ENCODE peak calls at places on chromosomes 4 and X, in four cellular contexts. One of them, this sample, is unnamed.

GRCh38 chr4:86816463-86817107 is 32.6 kb downstream of the SLC10A6 start:
- DNase-seq in Peyer's patch: no peak
- DNase-seq in right lobe of liver: no peak
- DNase-seq in body of pancreas: no peak
- DNase-seq in this sample: no peak

GRCh38 chr4:153611679-153612078 is 72.4 kb upstream of the TLR2 start:
- DNase-seq in Peyer's patch: no peak
- DNase-seq in right lobe of liver: no peak
- DNase-seq in body of pancreas: no peak
- DNase-seq in this sample: no peak

GRCh38 chrX:112513154-112513553 is 166.6 kb downstream of the LHFPL1 start:
- DNase-seq in Peyer's patch: no peak
- DNase-seq in right lobe of liver: peak
- DNase-seq in body of pancreas: no peak
- DNase-seq in this sample: no peak

GRCh38 chrX:120517936-120518335 is 42.8 kb downstream of the CUL4B start:
- DNase-seq in Peyer's patch: no peak
- DNase-seq in right lobe of liver: no peak
- DNase-seq in body of pancreas: no peak
- DNase-seq in this sample: peak

GRCh38 chr4:26912810-26913209 is 52.2 kb downstream of the STIM2 start:
- DNase-seq in Peyer's patch: no peak
- DNase-seq in right lobe of liver: no peak
- DNase-seq in body of pancreas: no peak
- DNase-seq in this sample: no peak

GRCh38 chr4:83272900-83273299 is 11.7 kb downstream of the COQ2 start:
- DNase-seq in Peyer's patch: no peak
- DNase-seq in right lobe of liver: no peak
- DNase-seq in body of pancreas: no peak
- DNase-seq in this sample: no peak

GRCh38 chr4:140857111-140857510 is 100.9 kb upstream of the TBC1D9 start:
- DNase-seq in Peyer's patch: no peak
- DNase-seq in right lobe of liver: no peak
- DNase-seq in body of pancreas: no peak
- DNase-seq in this sample: no peak

GRCh38 chr4:107988763-107989035 is 990 bp upstream of the HADH start:
- DNase-seq in Peyer's patch: no peak
- DNase-seq in right lobe of liver: no peak
- DNase-seq in body of pancreas: no peak
- DNase-seq in this sample: no peak

GRCh38 chr4:149353241-149353640 is 462.4 kb downstream of the IQCM start:
- DNase-seq in Peyer's patch: no peak
- DNase-seq in right lobe of liver: no peak
- DNase-seq in body of pancreas: no peak
- DNase-seq in this sample: no peak

GRCh38 chr4:55574252-55574651 is 17.8 kb downstream of the PDCL2 start:
- DNase-seq in Peyer's patch: no peak
- DNase-seq in right lobe of liver: no peak
- DNase-seq in body of pancreas: no peak
- DNase-seq in this sample: no peak

GRCh38 chr4:113300384-113301011 is 251.0 kb downstream of the ANK2 start:
- DNase-seq in Peyer's patch: no peak
- DNase-seq in right lobe of liver: no peak
- DNase-seq in body of pancreas: no peak
- DNase-seq in this sample: peak

GRCh38 chr4:95510145-95510544 is 38.6 kb downstream of the UNC5C start:
- DNase-seq in Peyer's patch: no peak
- DNase-seq in right lobe of liver: no peak
- DNase-seq in body of pancreas: no peak
- DNase-seq in this sample: no peak

GRCh38 chr4:57098945-57099344 is 11.2 kb downstream of the IGFBP7 start:
- DNase-seq in Peyer's patch: no peak
- DNase-seq in right lobe of liver: no peak
- DNase-seq in body of pancreas: no peak
- DNase-seq in this sample: no peak

GRCh38 chr4:148112231-148112982 is 329.8 kb downstream of the NR3C2 start:
- DNase-seq in Peyer's patch: no peak
- DNase-seq in right lobe of liver: no peak
- DNase-seq in body of pancreas: no peak
- DNase-seq in this sample: no peak

GRCh38 chr4:81214518-81215218 is 354 bp downstream of the PRKG2 start:
- DNase-seq in Peyer's patch: no peak
- DNase-seq in right lobe of liver: no peak
- DNase-seq in body of pancreas: no peak
- DNase-seq in this sample: no peak

GRCh38 chrX:30874851-30875250 is 14.2 kb downstream of the TAB3 start:
- DNase-seq in Peyer's patch: no peak
- DNase-seq in right lobe of liver: no peak
- DNase-seq in body of pancreas: no peak
- DNase-seq in this sample: no peak

GRCh38 chr4:106471151-106471550 is 102.6 kb upstream of the GIMD1 start:
- DNase-seq in Peyer's patch: no peak
- DNase-seq in right lobe of liver: no peak
- DNase-seq in body of pancreas: no peak
- DNase-seq in this sample: no peak

GRCh38 chrX:141402897-141403610 is 160.7 kb upstream of the SPANXC start:
- DNase-seq in Peyer's patch: no peak
- DNase-seq in right lobe of liver: no peak
- DNase-seq in body of pancreas: no peak
- DNase-seq in this sample: no peak

GRCh38 chrX:150898343-150899190 is at the start of gene CD99L2:
- DNase-seq in Peyer's patch: peak
- DNase-seq in right lobe of liver: peak
- DNase-seq in body of pancreas: peak
- DNase-seq in this sample: peak
- TF ChIP-seq POLR2A in Peyer's patch: peak
- TF ChIP-seq POLR2A in right lobe of liver: peak
- TF ChIP-seq POLR2A in body of pancreas: peak
- TF ChIP-seq POLR2A in this sample: peak

DNA sequence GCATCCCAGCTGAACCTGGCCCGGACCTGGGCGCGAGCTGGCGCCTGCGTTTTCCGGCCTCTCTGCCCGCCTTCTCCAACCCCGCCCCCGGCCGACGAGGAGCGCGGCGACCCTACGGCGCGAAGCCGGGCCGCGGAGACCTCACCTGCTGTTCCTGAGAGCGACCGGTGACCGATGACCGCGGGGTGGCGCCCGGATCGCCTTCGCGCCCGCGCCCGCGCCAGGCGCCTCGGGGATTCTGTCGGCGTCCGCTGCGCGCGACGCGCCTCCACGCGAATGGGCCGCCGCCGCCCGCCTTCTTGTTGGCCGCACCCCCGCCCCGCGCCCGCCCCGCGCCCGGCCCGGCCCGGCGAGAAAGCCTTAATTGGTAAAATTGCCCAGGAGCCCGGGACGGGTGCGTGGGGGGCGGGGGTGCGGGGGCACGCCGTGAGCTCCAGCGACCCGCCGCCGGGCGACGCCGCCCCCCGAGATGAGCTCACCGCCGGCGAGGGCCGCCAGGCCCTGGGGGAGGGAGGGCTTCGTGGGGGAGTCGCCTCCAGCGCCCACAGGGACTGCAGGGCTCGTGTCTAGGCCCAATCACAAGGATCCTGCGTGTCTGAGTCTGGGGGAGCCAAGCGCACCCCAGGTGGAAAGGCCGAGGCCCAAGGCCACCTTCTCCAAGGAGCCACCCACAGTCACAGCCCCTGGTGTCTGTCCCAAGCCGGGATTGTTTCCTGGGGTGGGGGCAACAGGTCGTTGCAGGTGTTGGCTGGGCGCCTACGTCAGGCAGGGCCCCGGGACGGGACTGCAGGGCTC is at the start of gene FLNA:
- DNase-seq in Peyer's patch: peak
- DNase-seq in right lobe of liver: peak
- DNase-seq in body of pancreas: peak
- DNase-seq in this sample: no peak
- TF ChIP-seq POLR2A in Peyer's patch: no peak
- TF ChIP-seq POLR2A in right lobe of liver: no peak
- TF ChIP-seq POLR2A in body of pancreas: no peak
- TF ChIP-seq POLR2A in this sample: no peak

DNA sequence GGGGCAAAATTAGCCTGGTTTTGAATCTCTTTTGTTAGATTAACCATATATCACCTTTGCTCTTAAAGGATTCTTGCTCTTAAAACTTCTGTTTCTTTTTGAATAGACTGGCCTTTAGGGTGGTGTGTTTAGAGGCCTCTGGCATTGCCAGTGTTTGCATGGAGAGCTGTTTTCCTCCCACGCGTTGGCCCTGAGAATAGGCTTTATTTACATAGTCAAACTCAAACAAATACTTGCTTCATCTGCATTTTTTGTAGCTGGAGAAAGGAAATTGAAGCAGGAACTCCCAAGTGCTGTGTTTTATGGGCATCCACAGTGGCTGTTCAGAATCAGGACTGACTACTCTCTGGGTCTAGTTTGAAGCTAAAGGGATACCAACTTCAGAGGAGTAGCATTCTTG is 2.7 kb downstream of the SHROOM2 start:
- DNase-seq in Peyer's patch: no peak
- DNase-seq in right lobe of liver: peak
- DNase-seq in body of pancreas: peak
- DNase-seq in this sample: no peak
- TF ChIP-seq POLR2A in Peyer's patch: no peak
- TF ChIP-seq POLR2A in right lobe of liver: no peak
- TF ChIP-seq POLR2A in body of pancreas: no peak
- TF ChIP-seq POLR2A in this sample: no peak

GRCh38 chr4:98467627-98468072 is 190.8 kb downstream of the TSPAN5 start:
- DNase-seq in Peyer's patch: peak
- DNase-seq in right lobe of liver: peak
- DNase-seq in body of pancreas: peak
- DNase-seq in this sample: no peak
- TF ChIP-seq POLR2A in Peyer's patch: no peak
- TF ChIP-seq POLR2A in right lobe of liver: no peak
- TF ChIP-seq POLR2A in body of pancreas: no peak
- TF ChIP-seq POLR2A in this sample: no peak

DNA sequence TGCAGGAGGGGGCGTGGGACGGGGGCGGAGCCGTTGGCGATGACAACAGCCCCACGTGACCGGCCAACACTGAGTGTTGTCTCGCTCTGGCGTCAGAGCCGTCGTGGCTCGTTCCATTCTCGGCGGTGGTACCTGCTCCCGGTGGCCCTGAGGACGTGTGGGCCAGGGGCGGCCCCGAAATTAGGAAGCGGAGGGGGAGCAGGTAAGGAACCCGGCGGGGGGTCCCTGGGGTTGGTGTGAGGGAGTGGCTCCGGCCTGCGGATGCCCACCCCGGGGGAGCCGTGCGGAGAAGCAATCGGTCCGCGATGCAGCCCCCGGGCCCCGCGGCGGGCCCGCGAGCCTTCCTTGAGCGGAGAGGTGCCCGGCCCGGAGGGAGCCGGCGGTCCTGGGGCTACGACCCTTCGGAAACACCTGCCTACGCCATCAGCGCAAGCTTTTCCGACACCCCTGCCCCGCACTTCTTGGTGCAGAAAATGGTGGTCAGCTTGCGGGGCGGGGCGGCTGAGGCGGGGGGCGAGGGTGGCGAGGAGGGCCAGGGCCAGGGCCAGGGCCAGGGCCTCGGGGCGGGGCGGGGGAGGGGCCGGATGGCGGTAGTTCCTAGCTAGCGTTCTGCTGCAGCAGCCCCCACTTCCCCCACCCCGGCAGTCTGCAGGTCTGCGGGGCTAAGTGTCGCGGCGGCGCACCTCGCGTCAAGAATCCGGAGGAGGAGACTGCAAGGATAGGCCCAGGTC is at the start of gene BEX4:
- DNase-seq in Peyer's patch: peak
- DNase-seq in right lobe of liver: peak
- DNase-seq in body of pancreas: peak
- DNase-seq in this sample: no peak
- TF ChIP-seq POLR2A in Peyer's patch: peak
- TF ChIP-seq POLR2A in right lobe of liver: peak
- TF ChIP-seq POLR2A in body of pancreas: peak
- TF ChIP-seq POLR2A in this sample: no peak

GRCh38 chr4:88697588-88698329 is at the start of gene NAP1L5:
- DNase-seq in Peyer's patch: peak
- DNase-seq in right lobe of liver: peak
- DNase-seq in body of pancreas: peak
- DNase-seq in this sample: no peak
- TF ChIP-seq POLR2A in Peyer's patch: peak
- TF ChIP-seq POLR2A in right lobe of liver: peak
- TF ChIP-seq POLR2A in body of pancreas: peak
- TF ChIP-seq POLR2A in this sample: peak

GRCh38 chr4:121712001-121712655 is 15.3 kb upstream of the ANXA5 start:
- DNase-seq in Peyer's patch: no peak
- DNase-seq in right lobe of liver: no peak
- DNase-seq in body of pancreas: no peak
- DNase-seq in this sample: no peak

GRCh38 chr4:121712783-121713182 is 16.0 kb upstream of the ANXA5 start:
- DNase-seq in Peyer's patch: no peak
- DNase-seq in right lobe of liver: no peak
- DNase-seq in body of pancreas: no peak
- DNase-seq in this sample: no peak

GRCh38 chr4:121709766-121710405 is 13.1 kb upstream of the ANXA5 start:
- DNase-seq in Peyer's patch: no peak
- DNase-seq in right lobe of liver: no peak
- DNase-seq in body of pancreas: no peak
- DNase-seq in this sample: no peak

GRCh38 chr4:121714548-121714947 is 17.8 kb upstream of the ANXA5 start:
- DNase-seq in Peyer's patch: no peak
- DNase-seq in right lobe of liver: no peak
- DNase-seq in body of pancreas: no peak
- DNase-seq in this sample: no peak

GRCh38 chr4:121711263-121712000 is 14.7 kb upstream of the ANXA5 start:
- DNase-seq in Peyer's patch: peak
- DNase-seq in right lobe of liver: peak
- DNase-seq in body of pancreas: peak
- DNase-seq in this sample: peak
- TF ChIP-seq POLR2A in Peyer's patch: no peak
- TF ChIP-seq POLR2A in right lobe of liver: peak
- TF ChIP-seq POLR2A in body of pancreas: peak
- TF ChIP-seq POLR2A in this sample: no peak

GRCh38 chr4:64417974-64418373 is 8.7 kb upstream of the TECRL start:
- DNase-seq in Peyer's patch: no peak
- DNase-seq in right lobe of liver: no peak
- DNase-seq in body of pancreas: no peak
- DNase-seq in this sample: no peak
- TF ChIP-seq POLR2A in Peyer's patch: no peak
- TF ChIP-seq POLR2A in right lobe of liver: no peak
- TF ChIP-seq POLR2A in body of pancreas: no peak
- TF ChIP-seq POLR2A in this sample: no peak

DNA sequence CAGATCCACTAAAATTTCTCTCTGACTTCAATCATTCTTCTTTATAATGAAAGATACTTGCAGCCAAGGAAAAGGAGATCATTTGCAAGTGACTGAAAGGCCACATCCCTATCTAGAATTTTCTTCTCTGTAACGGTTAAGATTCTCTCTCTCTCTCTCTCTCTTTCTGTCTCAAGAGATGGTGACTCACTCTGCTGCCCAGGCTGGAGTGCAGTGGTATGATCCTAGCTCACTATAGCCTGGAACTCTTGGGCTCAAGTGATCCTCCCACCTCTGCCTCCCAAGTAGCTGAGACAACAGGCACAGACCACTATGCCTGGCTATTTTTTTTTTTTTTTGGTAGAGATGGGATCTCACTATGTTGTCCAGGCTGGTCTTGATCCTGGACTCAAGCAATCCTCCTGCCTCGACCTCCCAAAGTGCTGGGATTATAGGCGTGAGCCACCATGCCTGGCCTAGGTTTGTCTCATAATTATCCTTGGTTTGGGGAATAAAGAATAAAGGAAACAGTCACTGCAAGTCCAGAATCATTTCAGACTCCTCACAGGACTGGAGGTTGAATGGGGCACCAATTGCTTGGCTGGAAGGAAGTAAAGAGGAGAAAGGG is 33.3 kb upstream of the GALNT7 start:
- DNase-seq in Peyer's patch: no peak
- DNase-seq in right lobe of liver: no peak
- DNase-seq in body of pancreas: no peak
- DNase-seq in this sample: no peak
- TF ChIP-seq POLR2A in Peyer's patch: no peak
- TF ChIP-seq POLR2A in right lobe of liver: no peak
- TF ChIP-seq POLR2A in body of pancreas: no peak
- TF ChIP-seq POLR2A in this sample: no peak

This sample was measured in H54.